ENCODE peak calls at places on chromosomes 1 and 21, in six cellular contexts. X is adrenal gland, Z is A549, D is right lobe of liver, V is ovary, W is endothelial cell of umbilical vein. C is an unnamed sample.

GRCh38 chr1:117653195-117653594 is 47.3 kb downstream of the TENT5C start:
- DNase-seq in X (no peak), Z (no peak), D (no peak), V (no peak), W (no peak), C (no peak)

GRCh38 chr1:59427784-59428183 is 130.9 kb downstream of the FGGY start:
- DNase-seq in X (no peak), Z (no peak), D (no peak), V (no peak), W (no peak), C (no peak)

GRCh38 chr21:21074305-21074704 is 76.1 kb downstream of the NCAM2 start:
- DNase-seq in X (no peak), Z (no peak), D (no peak), V (no peak), W (no peak), C (no peak)

GRCh38 chr1:218996362-218996761 is 177.3 kb upstream of the LYPLAL1 start:
- DNase-seq in X (no peak), Z (no peak), D (no peak), V (no peak), W (peak; percentile 26), C (no peak)

GRCh38 chr1:101235696-101236545 is 898 bp upstream of the S1PR1 start:
- DNase-seq in X (peak; percentile 52), Z (no peak), D (peak; percentile 62), V (peak; percentile 31), W (peak; percentile 83), C (peak; percentile 35)

GRCh38 chr1:163068716-163069115 is 445 bp upstream of the RGS4 start:
- DNase-seq in X (no peak), Z (no peak), D (no peak), V (no peak), W (no peak), C (no peak)

GRCh38 chr1:27547220-27548116 is 56.5 kb downstream of the AHDC1 start:
- DNase-seq in X (no peak), Z (no peak), D (no peak), V (no peak), W (no peak), C (no peak)

GRCh38 chr1:152972196-152972886 is 1.9 kb downstream of the SPRR4 start:
- DNase-seq in X (no peak), Z (no peak), D (no peak), V (no peak), W (no peak), C (no peak)

GRCh38 chr1:185681034-185681633 is 53.1 kb upstream of the HMCN1 start:
- DNase-seq in X (peak; percentile 19), Z (peak; percentile 21), D (no peak), V (no peak), W (peak; percentile 64), C (no peak)

GRCh38 chr1:110617589-110617988 is 11.4 kb upstream of the KCNA2 start:
- DNase-seq in X (no peak), Z (no peak), D (no peak), V (no peak), W (no peak), C (no peak)

GRCh38 chr1:153363641-153364040 is 6.0 kb downstream of the S100A9 start:
- DNase-seq in X (no peak), Z (no peak), D (no peak), V (no peak), W (no peak), C (no peak)

DNA sequence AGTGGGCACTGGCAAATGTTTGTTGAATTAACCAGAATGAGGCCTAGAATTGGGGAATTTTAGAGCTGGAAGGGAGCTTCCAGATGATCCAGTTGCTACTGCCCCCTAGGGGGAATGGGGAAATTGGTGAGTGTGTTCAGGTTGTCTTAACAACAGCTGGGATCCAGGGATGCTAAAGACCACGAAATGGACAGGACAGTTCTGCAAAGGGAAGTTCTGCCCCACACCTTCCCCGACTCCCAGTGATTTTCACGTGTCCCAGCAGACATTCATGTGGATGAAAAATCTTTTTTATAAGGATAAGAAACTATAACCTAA is 33.9 kb downstream of the TRIM62 start:
- DNase-seq in X (no peak), Z (peak; percentile 52), D (no peak), V (no peak), W (no peak), C (no peak)
- H3K4me1 ChIP-seq in X (peaks cover under 1% of the 10 kb centered on the region), Z (no peaks in the 10 kb centered on the region), D (no peaks in the 10 kb centered on the region), V (no peaks in the 10 kb centered on the region), W (no peaks in the 10 kb centered on the region), C (peaks cover 24% of the 10 kb centered on the region)

DNA sequence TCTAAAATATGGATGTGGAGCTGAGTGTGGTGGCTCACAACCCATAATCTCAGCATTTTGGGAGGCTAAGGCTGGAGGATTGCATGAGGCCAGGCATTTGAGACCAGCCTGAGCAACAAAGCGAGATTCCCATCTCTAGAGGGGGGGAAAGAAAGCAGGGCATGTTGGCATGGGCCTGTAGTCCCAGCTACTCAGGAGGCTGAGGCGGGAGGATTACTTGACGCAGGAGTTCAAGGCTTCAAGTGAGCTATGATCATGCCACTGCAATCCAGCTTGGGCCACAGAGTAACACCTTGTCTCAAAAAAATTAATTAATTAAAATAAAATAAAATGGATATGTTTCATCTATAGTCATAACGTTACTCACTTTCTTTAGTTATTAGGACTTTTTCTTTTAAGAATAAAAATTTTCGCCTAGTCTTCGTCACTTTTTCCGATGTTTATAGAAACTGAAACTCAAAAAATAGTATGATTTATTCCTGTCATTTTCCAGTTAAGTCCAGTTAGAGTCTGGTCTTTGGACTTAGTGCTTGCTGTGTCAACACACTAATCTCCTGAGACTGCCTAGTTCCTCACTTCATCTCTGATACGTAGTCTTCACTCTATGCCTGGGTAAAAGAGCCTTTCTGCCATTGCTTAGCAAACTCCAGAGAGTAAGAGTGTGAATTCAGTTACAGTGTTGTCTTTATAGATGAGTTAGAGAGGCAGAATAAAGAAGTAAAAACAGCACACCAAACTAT is 28.0 kb downstream of the IARS2 start:
- DNase-seq in X (no peak), Z (no peak), D (no peak), V (no peak), W (no peak), C (no peak)
- TF ChIP-seq POLR2A in X (no peak), Z (no peak), D (no peak), V (no peak), W (no peak), C (no peak)

GRCh38 chr1:154607084-154607747 is 770 bp downstream of the ADAR start:
- DNase-seq in X (no peak), Z (no peak), D (no peak), V (peak; percentile 63), W (peak; percentile 79), C (no peak)

GRCh38 chr1:154611150-154611865 is 3.3 kb upstream of the ADAR start:
- DNase-seq in X (no peak), Z (no peak), D (no peak), V (no peak), W (no peak), C (no peak)

GRCh38 chr1:154607748-154608521 is at the start of gene ADAR:
- DNase-seq in X (peak; percentile 95), Z (peak; percentile 70), D (peak; percentile 96), V (peak; percentile 95), W (peak; percentile 94), C (peak; percentile 92)

GRCh38 chr1:154608522-154609294 is 722 bp upstream of the ADAR start:
- DNase-seq in X (peak; percentile 53), Z (peak; percentile 22), D (peak; percentile 60), V (no peak), W (peak; percentile 68), C (peak; percentile 33)

DNA sequence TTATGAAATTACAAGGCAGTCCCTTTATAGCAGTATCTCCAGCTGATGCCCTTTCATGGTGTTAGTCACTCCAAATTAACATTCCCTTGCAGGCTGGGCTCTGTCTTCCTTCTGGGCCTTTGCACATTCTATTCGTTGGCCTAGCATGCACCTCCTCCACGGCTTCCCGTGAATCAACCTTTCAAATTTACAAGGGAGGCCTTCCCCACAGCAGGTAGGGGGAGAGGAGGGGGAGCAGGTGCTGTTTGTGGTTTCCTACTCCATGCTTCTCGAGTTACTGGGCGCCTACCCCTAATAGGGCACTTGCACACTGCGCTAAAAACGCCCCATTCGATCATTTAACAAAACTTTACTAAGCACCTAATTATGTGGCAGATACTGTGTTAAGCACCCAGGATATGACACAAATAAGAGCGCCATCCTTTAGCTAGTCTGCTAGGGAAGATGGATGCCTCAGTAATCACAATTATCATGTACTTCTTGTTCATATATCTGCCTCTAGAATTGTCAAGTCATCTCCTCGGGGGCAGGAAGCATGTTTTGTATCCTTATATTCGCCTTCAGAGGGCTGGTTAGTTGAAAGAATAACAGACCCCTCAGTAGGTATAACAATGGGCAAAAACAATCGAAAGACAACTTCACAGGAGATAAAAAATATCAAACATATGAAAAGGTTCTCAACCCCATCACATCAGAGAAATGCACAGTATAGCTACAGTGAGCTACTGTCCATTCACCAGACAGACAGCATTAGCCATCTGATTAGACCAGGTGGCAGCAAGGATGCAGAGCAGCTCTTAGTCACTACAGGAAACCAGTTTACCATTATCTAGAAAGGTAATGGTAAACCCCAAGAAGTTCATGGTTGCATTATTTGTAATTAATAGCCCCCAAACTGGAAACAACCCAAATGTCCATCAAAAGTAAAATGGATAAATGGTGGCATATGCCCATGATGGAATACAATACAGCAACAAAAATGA is 1.7 kb upstream of the ADAR start:
- DNase-seq in X (no peak), Z (no peak), D (no peak), V (no peak), W (no peak), C (no peak)
- H3K4me1 ChIP-seq in X (peaks cover 37% of the 10 kb centered on the region), Z (peaks cover 29% of the 10 kb centered on the region), D (no peaks in the 10 kb centered on the region), V (peaks cover 8% of the 10 kb centered on the region), W (peaks cover 6% of the 10 kb centered on the region), C (peaks cover 47% of the 10 kb centered on the region)

GRCh38 chr1:50968021-50968883 is 1.8 kb upstream of the CDKN2C start:
- DNase-seq in X (peak; percentile 95), Z (peak; percentile 57), D (peak; percentile 95), V (peak; percentile 90), W (peak; percentile 94), C (peak; percentile 91)

GRCh38 chr1:50970927-50971582 is 1.0 kb downstream of the CDKN2C start:
- DNase-seq in X (no peak), Z (no peak), D (no peak), V (no peak), W (peak; percentile 40), C (no peak)

GRCh38 chr1:50968884-50969610 is 998 bp upstream of the CDKN2C start:
- DNase-seq in X (peak; percentile 60), Z (no peak), D (peak; percentile 69), V (peak; percentile 43), W (peak; percentile 57), C (peak; percentile 56)

GRCh38 chr1:50970508-50970885 is 452 bp downstream of the CDKN2C start:
- DNase-seq in X (no peak), Z (no peak), D (no peak), V (no peak), W (no peak), C (no peak)

DNA sequence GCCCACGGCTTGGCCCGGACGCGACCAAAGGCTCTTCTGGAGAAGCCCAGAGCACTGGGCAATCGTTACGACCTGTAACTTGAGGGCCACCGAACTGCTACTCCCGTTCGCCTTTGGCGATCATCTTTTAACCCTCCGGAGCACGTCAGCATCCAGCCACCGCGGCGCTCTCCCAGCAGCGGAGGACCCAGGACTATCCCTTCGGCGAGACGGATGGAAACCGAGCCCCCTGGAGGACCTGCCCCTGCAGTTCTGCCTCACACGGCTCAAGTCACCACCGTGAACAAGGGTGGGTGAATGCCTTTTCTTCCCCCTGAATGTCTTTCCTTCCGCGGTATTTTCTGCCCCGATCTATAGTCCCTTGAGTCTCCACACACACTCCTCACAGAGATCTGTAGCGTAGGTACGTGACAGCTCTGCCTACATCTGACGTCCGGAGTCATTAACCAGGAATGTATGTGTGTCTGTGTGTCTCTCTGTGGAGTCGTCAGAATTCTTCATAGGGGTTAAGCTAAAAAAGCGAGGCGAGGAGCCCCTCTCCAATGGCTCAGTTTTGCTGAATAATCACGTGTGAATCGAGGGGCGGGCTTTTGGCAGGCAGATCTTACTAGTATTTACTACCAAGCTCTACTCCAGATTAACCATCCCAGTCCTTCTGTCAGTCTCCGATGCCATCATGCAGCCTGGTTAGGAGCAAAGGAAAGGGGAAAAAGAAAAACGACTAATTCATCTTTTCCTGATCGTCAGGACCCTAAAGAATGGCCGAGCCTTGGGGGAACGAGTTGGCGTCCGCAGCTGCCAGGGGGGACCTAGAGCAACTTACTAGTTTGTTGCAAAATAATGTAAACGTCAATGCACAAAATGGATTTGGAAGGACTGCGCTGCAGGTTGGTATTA is at the start of gene CDKN2C:
- DNase-seq in X (peak; percentile 90), Z (no peak), D (peak; percentile 87), V (peak; percentile 88), W (peak; percentile 85), C (peak; percentile 59)
- TF ChIP-seq POLR2A in X (peak; percentile 85), Z (no peak), D (peak; percentile 65), V (no peak), W (no peak), C (no peak)

C was measured in stomach.